ENCODE peak calls at places on chromosomes 2 and 18, in four cellular contexts. T is endothelial cell, S is cardiac fibroblast, H is lower leg skin. A is an unnamed sample.

GRCh38 chr2:205785507-205786222 is 103.4 kb downstream of the NRP2 start:
- DNase-seq in T (no peak), S (no peak), H (no peak), A (no peak)

GRCh38 chr18:75582406-75582821 is 154.9 kb upstream of the SMIM21 start:
- DNase-seq in T (no peak), S (no peak), H (no peak), A (no peak)

GRCh38 chr2:179444056-179444455 is 179.4 kb upstream of the SESTD1 start:
- DNase-seq in T (no peak), S (peak; percentile 49), H (peak; percentile 56), A (no peak)

GRCh38 chr2:63056309-63057065 is 5.9 kb downstream of the OTX1 start:
- DNase-seq in T (peak; percentile 65), S (no peak), H (no peak), A (no peak)

GRCh38 chr2:156003780-156004179 is 328.7 kb downstream of the NR4A2 start:
- DNase-seq in T (no peak), S (no peak), H (no peak), A (no peak)

GRCh38 chr18:59699061-59699460 is 1.8 kb upstream of the CCBE1 start:
- DNase-seq in T (no peak), S (no peak), H (no peak), A (no peak)

GRCh38 chr2:7193457-7193856 is 276.2 kb downstream of the RNF144A start:
- DNase-seq in T (no peak), S (no peak), H (no peak), A (no peak)

GRCh38 chr2:100603945-100604633 is 41.3 kb downstream of the PDCL3 start:
- DNase-seq in T (no peak), S (peak; percentile 11), H (no peak), A (no peak)

GRCh38 chr2:108215794-108216211 is 24.0 kb upstream of the SULT1C3 start:
- DNase-seq in T (no peak), S (peak; percentile 8), H (no peak), A (no peak)

GRCh38 chr18:35641916-35642315 is 60.4 kb downstream of the GALNT1 start:
- DNase-seq in T (no peak), S (no peak), H (no peak), A (no peak)

GRCh38 chr18:71707985-71708500 is 836.1 kb downstream of the CBLN2 start:
- DNase-seq in T (no peak), S (no peak), H (no peak), A (no peak)

GRCh38 chr2:195308163-195308562 is 348.9 kb upstream of the SLC39A10 start:
- DNase-seq in T (no peak), S (no peak), H (no peak), A (no peak)

GRCh38 chr2:182779323-182779722 is 63.3 kb downstream of the DNAJC10 start:
- DNase-seq in T (no peak), S (no peak), H (no peak), A (no peak)

GRCh38 chr18:77207540-77207939 is 42.1 kb upstream of the GALR1 start:
- DNase-seq in T (peak; percentile 37), S (peak; percentile 88), H (peak; percentile 65), A (peak; percentile 41)

GRCh38 chr2:10524341-10524740 is 76.2 kb upstream of the ODC1 start:
- DNase-seq in T (no peak), S (no peak), H (no peak), A (no peak)

GRCh38 chr2:96763511-96764252 is 3.0 kb downstream of the CNNM4 start:
- DNase-seq in T (peak; percentile 37), S (no peak), H (no peak), A (no peak)

GRCh38 chr2:99436874-99437273 is 52.9 kb downstream of the REV1 start:
- DNase-seq in T (no peak), S (no peak), H (no peak), A (no peak)

GRCh38 chr2:134002391-134002790 is 251.5 kb upstream of the MGAT5 start:
- DNase-seq in T (no peak), S (no peak), H (no peak), A (no peak)

GRCh38 chr2:176763871-176764404 is 448.7 kb upstream of the HNRNPA3 start:
- DNase-seq in T (no peak), S (no peak), H (no peak), A (no peak)

GRCh38 chr2:42975358-42975717 is 183.0 kb upstream of the HAAO start:
- DNase-seq in T (no peak), S (no peak), H (no peak), A (no peak)

GRCh38 chr18:77112161-77112801 is 20.3 kb downstream of the MBP start:
- DNase-seq in T (no peak), S (no peak), H (no peak), A (no peak)

GRCh38 chr2:162025121-162025911 is 48.7 kb downstream of the DPP4 start:
- DNase-seq in T (no peak), S (peak; percentile 37), H (no peak), A (no peak)

GRCh38 chr2:213066445-213066746 is 85.0 kb downstream of the IKZF2 start:
- DNase-seq in T (no peak), S (no peak), H (no peak), A (no peak)

GRCh38 chr18:48780151-48781001 is 170.4 kb downstream of the SMAD7 start:
- DNase-seq in T (no peak), S (peak; percentile 50), H (no peak), A (no peak)

GRCh38 chr2:898319-898718 is 52.3 kb upstream of the SNTG2 start:
- DNase-seq in T (no peak), S (no peak), H (no peak), A (no peak)

GRCh38 chr2:194867328-194867727 is 789.7 kb upstream of the SLC39A10 start:
- DNase-seq in T (no peak), S (peak; percentile 1), H (no peak), A (no peak)

GRCh38 chr2:217775920-217776503 is 226.8 kb downstream of the TNS1 start:
- DNase-seq in T (no peak), S (no peak), H (no peak), A (no peak)

GRCh38 chr2:73297151-73297559 is 3.8 kb upstream of the EGR4 start:
- DNase-seq in T (no peak), S (no peak), H (no peak), A (no peak)

GRCh38 chr2:25822190-25823117 is 55.8 kb downstream of the ASXL2 start:
- DNase-seq in T (peak; percentile 72), S (peak; percentile 7), H (no peak), A (peak; percentile 25)

GRCh38 chr2:98730851-98731708 is at the start of gene MGAT4A:
- DNase-seq in T (peak; percentile 59), S (peak; percentile 53), H (peak; percentile 34), A (peak; percentile 32)

GRCh38 chr2:174688079-174688478 is 76.2 kb downstream of the CHRNA1 start:
- DNase-seq in T (no peak), S (peak; percentile 66), H (no peak), A (no peak)
- TF ChIP-seq CTCF in T (peak; percentile 55), S (peak; percentile 24), H (no peak), A (no peak)

GRCh38 chr2:46564811-46565241 is 85.5 kb downstream of the TMEM247 start:
- DNase-seq in T (no peak), S (no peak), H (no peak), A (no peak)
- TF ChIP-seq CTCF in T (no peak), S (no peak), H (no peak), A (no peak)

GRCh38 chr2:228401065-228401912 is 219.8 kb upstream of the SPHKAP start:
- DNase-seq in T (no peak), S (peak; percentile 6), H (no peak), A (no peak)
- TF ChIP-seq CTCF in T (no peak), S (peak; percentile 19), H (no peak), A (no peak)

GRCh38 chr2:12326449-12327190 is 390.1 kb upstream of the TRIB2 start:
- DNase-seq in T (no peak), S (no peak), H (no peak), A (no peak)
- TF ChIP-seq CTCF in T (no peak), S (no peak), H (no peak), A (no peak)

GRCh38 chr18:30855762-30856161 is 186.8 kb downstream of the DSC3 start:
- DNase-seq in T (no peak), S (no peak), H (no peak), A (no peak)

GRCh38 chr18:30862900-30863299 is 179.6 kb downstream of the DSC3 start:
- DNase-seq in T (no peak), S (no peak), H (no peak), A (no peak)

GRCh38 chr18:30858562-30858961 is 184.0 kb downstream of the DSC3 start:
- DNase-seq in T (no peak), S (no peak), H (no peak), A (no peak)

DNA sequence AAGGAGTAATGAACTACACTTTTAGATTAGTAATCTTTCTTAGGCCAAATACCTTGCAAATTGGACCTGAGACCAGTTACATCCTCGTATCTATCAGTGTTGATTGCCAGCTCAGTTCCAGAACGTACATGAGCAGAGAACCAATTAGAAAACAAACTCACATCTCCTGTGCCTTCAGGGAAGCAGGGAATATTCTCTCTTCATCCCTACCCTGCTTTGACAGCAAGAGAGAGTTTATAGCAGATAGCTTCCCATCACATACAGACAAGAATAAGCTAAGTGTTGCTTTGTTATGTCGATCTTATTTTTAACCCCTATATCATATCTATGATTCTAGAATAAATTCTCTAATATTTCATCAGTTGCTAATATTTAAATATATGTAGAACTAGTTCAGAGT is 181.8 kb downstream of the DSC3 start:
- DNase-seq in T (no peak), S (no peak), H (no peak), A (no peak)
- TF ChIP-seq CTCF in T (no peak), S (no peak), H (no peak), A (no peak)

GRCh38 chr2:39696838-39697237 is 31.1 kb downstream of the TMEM178A start:
- DNase-seq in T (no peak), S (peak; percentile 85), H (no peak), A (no peak)
- TF ChIP-seq CTCF in T (no peak), S (peak; percentile 32), H (no peak), A (no peak)

GRCh38 chr2:235170536-235171510 is 219.0 kb downstream of the SH3BP4 start:
- DNase-seq in T (no peak), S (peak; percentile 64), H (no peak), A (no peak)
- TF ChIP-seq CTCF in T (no peak), S (peak; percentile 45), H (no peak), A (no peak)

DNA sequence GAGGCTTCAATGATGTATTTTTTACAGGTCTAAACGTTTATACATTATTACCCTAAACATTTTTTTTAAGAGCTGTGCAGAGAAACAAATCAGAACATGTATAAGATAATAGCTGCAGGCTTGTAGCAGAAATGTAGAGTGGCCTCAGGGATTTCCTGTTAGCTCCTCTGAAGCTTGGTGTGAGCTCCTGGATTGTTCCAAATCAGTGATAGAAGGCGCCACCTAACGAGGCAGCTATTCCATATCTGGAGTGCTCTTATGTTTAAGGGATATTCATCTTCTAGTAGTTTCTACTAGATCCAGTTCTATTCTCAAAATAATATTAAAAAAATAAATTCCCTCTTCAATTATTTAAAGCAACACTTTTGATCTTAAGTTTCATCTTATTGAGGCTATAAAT is 93.1 kb downstream of the LRP1B start:
- DNase-seq in T (peak; percentile 16), S (no peak), H (no peak), A (no peak)
- TF ChIP-seq CTCF in T (no peak), S (no peak), H (no peak), A (no peak)

DNA sequence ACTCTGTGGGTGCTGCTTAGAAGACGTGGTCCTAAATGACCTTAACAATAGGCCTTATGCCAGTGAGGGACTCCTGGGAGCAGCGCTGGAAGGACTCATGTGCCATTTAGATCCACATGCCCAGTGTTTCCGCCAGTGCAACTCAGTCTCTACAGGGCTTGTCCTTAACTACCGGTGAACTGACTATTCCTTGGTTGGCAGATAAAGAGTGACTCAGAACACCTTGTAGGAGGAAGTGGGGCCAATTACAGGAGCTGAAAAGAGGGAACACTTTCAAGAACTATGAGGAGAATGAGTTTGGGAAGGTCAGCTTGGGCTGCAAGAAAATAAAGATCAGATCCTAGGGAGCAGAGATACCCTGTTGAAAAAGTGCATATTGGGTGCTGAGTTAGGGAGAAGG is 1.8 kb upstream of the CDK5R2 start:
- DNase-seq in T (no peak), S (no peak), H (no peak), A (no peak)
- TF ChIP-seq CTCF in T (no peak), S (no peak), H (no peak), A (no peak)